ENCODE peak calls at places on chromosomes 6 and 20, in seven cellular contexts. One of them, this sample, is unnamed.

GRCh38 chr6:18148304-18149025 is 6.4 kb downstream of the TPMT start:
- DNase-seq in IMR-90: peak; percentile 91
- DNase-seq in activated T-cell treated with anti-CD3 and anti-CD28 coated beads for 4 hours: no peak
- DNase-seq in GM19239: no peak
- DNase-seq in sciatic nerve: no peak
- DNase-seq in naive thymus-derived CD4-positive, alpha-beta T cell: no peak
- DNase-seq in COR-L47: no peak
- DNase-seq in this sample: peak; percentile 32

GRCh38 chr6:122788208-122788607 is 850 bp upstream of the SMPDL3A start:
- DNase-seq in IMR-90: no peak
- DNase-seq in activated T-cell treated with anti-CD3 and anti-CD28 coated beads for 4 hours: no peak
- DNase-seq in GM19239: no peak
- DNase-seq in sciatic nerve: no peak
- DNase-seq in naive thymus-derived CD4-positive, alpha-beta T cell: no peak
- DNase-seq in COR-L47: no peak
- DNase-seq in this sample: no peak

GRCh38 chr6:3090013-3090412 is 21.7 kb downstream of the RIPK1 start:
- DNase-seq in IMR-90: no peak
- DNase-seq in activated T-cell treated with anti-CD3 and anti-CD28 coated beads for 4 hours: no peak
- DNase-seq in GM19239: no peak
- DNase-seq in sciatic nerve: no peak
- DNase-seq in naive thymus-derived CD4-positive, alpha-beta T cell: no peak
- DNase-seq in COR-L47: no peak
- DNase-seq in this sample: no peak

GRCh38 chr6:158039178-158039557 is 57.5 kb downstream of the SYNJ2 start:
- DNase-seq in IMR-90: peak; percentile 67
- DNase-seq in activated T-cell treated with anti-CD3 and anti-CD28 coated beads for 4 hours: no peak
- DNase-seq in GM19239: no peak
- DNase-seq in sciatic nerve: no peak
- DNase-seq in naive thymus-derived CD4-positive, alpha-beta T cell: no peak
- DNase-seq in COR-L47: no peak
- DNase-seq in this sample: no peak

GRCh38 chr20:57902478-57902877 is 192.7 kb upstream of the PMEPA1 start:
- DNase-seq in IMR-90: peak; percentile 16
- DNase-seq in activated T-cell treated with anti-CD3 and anti-CD28 coated beads for 4 hours: no peak
- DNase-seq in GM19239: peak; percentile 26
- DNase-seq in sciatic nerve: no peak
- DNase-seq in naive thymus-derived CD4-positive, alpha-beta T cell: no peak
- DNase-seq in COR-L47: no peak
- DNase-seq in this sample: no peak

GRCh38 chr6:125259354-125259736 is 42.4 kb downstream of the HDDC2 start:
- DNase-seq in IMR-90: no peak
- DNase-seq in activated T-cell treated with anti-CD3 and anti-CD28 coated beads for 4 hours: no peak
- DNase-seq in GM19239: no peak
- DNase-seq in sciatic nerve: no peak
- DNase-seq in naive thymus-derived CD4-positive, alpha-beta T cell: no peak
- DNase-seq in COR-L47: no peak
- DNase-seq in this sample: no peak

GRCh38 chr20:23451956-23452487 is 654 bp downstream of the CST11 start:
- DNase-seq in IMR-90: no peak
- DNase-seq in activated T-cell treated with anti-CD3 and anti-CD28 coated beads for 4 hours: no peak
- DNase-seq in GM19239: no peak
- DNase-seq in sciatic nerve: no peak
- DNase-seq in naive thymus-derived CD4-positive, alpha-beta T cell: no peak
- DNase-seq in COR-L47: no peak
- DNase-seq in this sample: no peak

GRCh38 chr6:148508401-148509151 is 165.9 kb downstream of the SASH1 start:
- DNase-seq in IMR-90: peak; percentile 83
- DNase-seq in activated T-cell treated with anti-CD3 and anti-CD28 coated beads for 4 hours: no peak
- DNase-seq in GM19239: no peak
- DNase-seq in sciatic nerve: no peak
- DNase-seq in naive thymus-derived CD4-positive, alpha-beta T cell: no peak
- DNase-seq in COR-L47: no peak
- DNase-seq in this sample: peak; percentile 58

GRCh38 chr20:55586626-55587025 is 418.7 kb downstream of the CBLN4 start:
- DNase-seq in IMR-90: no peak
- DNase-seq in activated T-cell treated with anti-CD3 and anti-CD28 coated beads for 4 hours: no peak
- DNase-seq in GM19239: no peak
- DNase-seq in sciatic nerve: no peak
- DNase-seq in naive thymus-derived CD4-positive, alpha-beta T cell: no peak
- DNase-seq in COR-L47: no peak
- DNase-seq in this sample: no peak

GRCh38 chr6:169752074-169752623 is 727 bp downstream of the ERMARD start:
- DNase-seq in IMR-90: no peak
- DNase-seq in activated T-cell treated with anti-CD3 and anti-CD28 coated beads for 4 hours: no peak
- DNase-seq in GM19239: no peak
- DNase-seq in sciatic nerve: no peak
- DNase-seq in naive thymus-derived CD4-positive, alpha-beta T cell: no peak
- DNase-seq in COR-L47: no peak
- DNase-seq in this sample: peak; percentile 28

GRCh38 chr6:98124176-98124575 is 710.2 kb upstream of the POU3F2 start:
- DNase-seq in IMR-90: no peak
- DNase-seq in activated T-cell treated with anti-CD3 and anti-CD28 coated beads for 4 hours: no peak
- DNase-seq in GM19239: no peak
- DNase-seq in sciatic nerve: no peak
- DNase-seq in naive thymus-derived CD4-positive, alpha-beta T cell: no peak
- DNase-seq in COR-L47: no peak
- DNase-seq in this sample: no peak

GRCh38 chr6:34570066-34570833 is 14.1 kb upstream of the SPDEF start:
- DNase-seq in IMR-90: no peak
- DNase-seq in activated T-cell treated with anti-CD3 and anti-CD28 coated beads for 4 hours: no peak
- DNase-seq in GM19239: no peak
- DNase-seq in sciatic nerve: no peak
- DNase-seq in naive thymus-derived CD4-positive, alpha-beta T cell: no peak
- DNase-seq in COR-L47: no peak
- DNase-seq in this sample: no peak

GRCh38 chr6:75334266-75335040 is 49.9 kb upstream of the TMEM30A start:
- DNase-seq in IMR-90: peak; percentile 72
- DNase-seq in activated T-cell treated with anti-CD3 and anti-CD28 coated beads for 4 hours: no peak
- DNase-seq in GM19239: no peak
- DNase-seq in sciatic nerve: no peak
- DNase-seq in naive thymus-derived CD4-positive, alpha-beta T cell: no peak
- DNase-seq in COR-L47: no peak
- DNase-seq in this sample: peak; percentile 95

GRCh38 chr20:51077601-51078000 is 54.7 kb upstream of the KCNG1 start:
- DNase-seq in IMR-90: no peak
- DNase-seq in activated T-cell treated with anti-CD3 and anti-CD28 coated beads for 4 hours: no peak
- DNase-seq in GM19239: no peak
- DNase-seq in sciatic nerve: no peak
- DNase-seq in naive thymus-derived CD4-positive, alpha-beta T cell: no peak
- DNase-seq in COR-L47: peak; percentile 39
- DNase-seq in this sample: no peak

GRCh38 chr6:157542405-157542943 is 161.5 kb downstream of the ZDHHC14 start:
- DNase-seq in IMR-90: no peak
- DNase-seq in activated T-cell treated with anti-CD3 and anti-CD28 coated beads for 4 hours: no peak
- DNase-seq in GM19239: no peak
- DNase-seq in sciatic nerve: no peak
- DNase-seq in naive thymus-derived CD4-positive, alpha-beta T cell: no peak
- DNase-seq in COR-L47: no peak
- DNase-seq in this sample: no peak

GRCh38 chr6:33638581-33638980 is 17.5 kb downstream of the ITPR3 start:
- DNase-seq in IMR-90: no peak
- DNase-seq in activated T-cell treated with anti-CD3 and anti-CD28 coated beads for 4 hours: no peak
- DNase-seq in GM19239: no peak
- DNase-seq in sciatic nerve: no peak
- DNase-seq in naive thymus-derived CD4-positive, alpha-beta T cell: no peak
- DNase-seq in COR-L47: no peak
- DNase-seq in this sample: no peak

GRCh38 chr6:147740326-147740725 is 231.8 kb downstream of the SAMD5 start:
- DNase-seq in IMR-90: no peak
- DNase-seq in activated T-cell treated with anti-CD3 and anti-CD28 coated beads for 4 hours: no peak
- DNase-seq in GM19239: no peak
- DNase-seq in sciatic nerve: no peak
- DNase-seq in naive thymus-derived CD4-positive, alpha-beta T cell: no peak
- DNase-seq in COR-L47: no peak
- DNase-seq in this sample: no peak

GRCh38 chr20:49345538-49345937 is 67.7 kb upstream of the ZNFX1 start:
- DNase-seq in IMR-90: peak; percentile 32
- DNase-seq in activated T-cell treated with anti-CD3 and anti-CD28 coated beads for 4 hours: no peak
- DNase-seq in GM19239: no peak
- DNase-seq in sciatic nerve: no peak
- DNase-seq in naive thymus-derived CD4-positive, alpha-beta T cell: no peak
- DNase-seq in COR-L47: no peak
- DNase-seq in this sample: peak; percentile 20

GRCh38 chr6:25022140-25022553 is 86.4 kb upstream of the RIPOR2 start:
- DNase-seq in IMR-90: peak; percentile 77
- DNase-seq in activated T-cell treated with anti-CD3 and anti-CD28 coated beads for 4 hours: no peak
- DNase-seq in GM19239: no peak
- DNase-seq in sciatic nerve: no peak
- DNase-seq in naive thymus-derived CD4-positive, alpha-beta T cell: no peak
- DNase-seq in COR-L47: no peak
- DNase-seq in this sample: no peak